ENCODE peak calls at places on chromosome X, in six cellular contexts. One of them, this sample, is unnamed.
A peak's percentile ranks its signal among the peaks of the same experiment; 100 is the strongest.

GRCh38 chrX:34918856-34919255 is 23.7 kb upstream of the FAM47B start:
- DNase-seq in H1: no peak
- DNase-seq in HCT116: no peak
- DNase-seq in K562: no peak
- DNase-seq in HepG2: peak; percentile 9
- DNase-seq in GM12878: no peak
- DNase-seq in this sample: peak; percentile 47

GRCh38 chrX:41384041-41384705 is 50.2 kb downstream of the DDX3X start:
- DNase-seq in HepG2: no peak
- DNase-seq in GM12878: no peak
- DNase-seq in H1: no peak
- DNase-seq in K562: peak; percentile 68
- DNase-seq in HCT116: peak; percentile 51
- DNase-seq in this sample: no peak

GRCh38 chrX:141278306-141278705 is 36.0 kb upstream of the SPANXC start:
- DNase-seq in K562: peak; percentile 4
- DNase-seq in H1: no peak
- DNase-seq in GM12878: no peak
- DNase-seq in HCT116: no peak
- DNase-seq in HepG2: peak; percentile 0
- DNase-seq in this sample: peak; percentile 1

GRCh38 chrX:45801554-45801953 is 600.9 kb upstream of the DIPK2B start:
- DNase-seq in HCT116: no peak
- DNase-seq in HepG2: no peak
- DNase-seq in K562: no peak
- DNase-seq in H1: no peak
- DNase-seq in GM12878: no peak
- DNase-seq in this sample: no peak

GRCh38 chrX:46693149-46693548 is 65.8 kb downstream of the SLC9A7 start:
- DNase-seq in GM12878: peak; percentile 62
- DNase-seq in HCT116: no peak
- DNase-seq in H1: no peak
- DNase-seq in K562: no peak
- DNase-seq in HepG2: no peak
- DNase-seq in this sample: no peak

GRCh38 chrX:136158685-136159084 is 11.4 kb downstream of the FHL1 start:
- DNase-seq in GM12878: no peak
- DNase-seq in HCT116: no peak
- DNase-seq in K562: no peak
- DNase-seq in H1: no peak
- DNase-seq in HepG2: no peak
- DNase-seq in this sample: no peak

GRCh38 chrX:12579311-12579710 is 211.9 kb upstream of the PRPS2 start:
- DNase-seq in K562: no peak
- DNase-seq in GM12878: no peak
- DNase-seq in HepG2: no peak
- DNase-seq in H1: no peak
- DNase-seq in HCT116: no peak
- DNase-seq in this sample: no peak

GRCh38 chrX:110450050-110450449 is 91.4 kb downstream of the RTL9 start:
- DNase-seq in K562: peak; percentile 64
- DNase-seq in HCT116: peak; percentile 29
- DNase-seq in HepG2: peak; percentile 42
- DNase-seq in GM12878: peak; percentile 20
- DNase-seq in H1: peak; percentile 25
- DNase-seq in this sample: peak; percentile 70

GRCh38 chrX:2266445-2267349 is 234.1 kb downstream of the DHRSX start:
- DNase-seq in HepG2: no peak
- DNase-seq in HCT116: no peak
- DNase-seq in H1: no peak
- DNase-seq in K562: no peak
- DNase-seq in GM12878: no peak
- DNase-seq in this sample: no peak

GRCh38 chrX:50643525-50644137 is 170.4 kb downstream of the SHROOM4 start:
- DNase-seq in HCT116: no peak
- DNase-seq in H1: no peak
- DNase-seq in HepG2: no peak
- DNase-seq in GM12878: no peak
- DNase-seq in K562: no peak
- DNase-seq in this sample: no peak

GRCh38 chrX:83934220-83934619 is 73.3 kb downstream of the CYLC1 start:
- DNase-seq in K562: no peak
- DNase-seq in HepG2: no peak
- DNase-seq in GM12878: no peak
- DNase-seq in H1: no peak
- DNase-seq in HCT116: no peak
- DNase-seq in this sample: no peak

GRCh38 chrX:133482345-133483041 is 67.2 kb upstream of the GPC4 start:
- DNase-seq in HepG2: no peak
- DNase-seq in GM12878: no peak
- DNase-seq in H1: no peak
- DNase-seq in HCT116: no peak
- DNase-seq in K562: no peak
- DNase-seq in this sample: no peak

GRCh38 chrX:129227376-129227775 is 295.9 kb downstream of the SMARCA1 start:
- DNase-seq in HepG2: no peak
- DNase-seq in K562: no peak
- DNase-seq in HCT116: no peak
- DNase-seq in H1: no peak
- DNase-seq in GM12878: no peak
- DNase-seq in this sample: no peak

GRCh38 chrX:39852496-39852895 is 245.3 kb downstream of the BCOR start:
- DNase-seq in H1: no peak
- DNase-seq in HCT116: no peak
- DNase-seq in K562: no peak
- DNase-seq in GM12878: no peak
- DNase-seq in HepG2: no peak
- DNase-seq in this sample: no peak

GRCh38 chrX:154123241-154124219 is 20.5 kb upstream of the OPN1LW start:
- DNase-seq in GM12878: no peak
- DNase-seq in HepG2: peak; percentile 24
- DNase-seq in HCT116: no peak
- DNase-seq in K562: peak; percentile 82
- DNase-seq in H1: no peak
- DNase-seq in this sample: no peak
- TF ChIP-seq ZNF274 in GM12878: no peak
- TF ChIP-seq ZNF274 in HepG2: no peak
- TF ChIP-seq ZNF274 in HCT116: no peak
- TF ChIP-seq ZNF274 in K562: no peak
- TF ChIP-seq ZNF274 in H1: no peak
- TF ChIP-seq ZNF274 in this sample: no peak

GRCh38 chrX:155235891-155236290 is 19.6 kb downstream of the VBP1 start:
- DNase-seq in HCT116: no peak
- DNase-seq in HepG2: peak; percentile 9
- DNase-seq in GM12878: no peak
- DNase-seq in H1: no peak
- DNase-seq in K562: no peak
- DNase-seq in this sample: no peak
- H3K36me3 ChIP-seq in HCT116: peaks cover 10% of the 10 kb centered on the region
- H3K36me3 ChIP-seq in HepG2: peaks cover 18% of the 10 kb centered on the region
- H3K36me3 ChIP-seq in GM12878: no peaks in the 10 kb centered on the region
- H3K36me3 ChIP-seq in H1: peaks cover 7% of the 10 kb centered on the region
- H3K36me3 ChIP-seq in K562: peaks cover 85% of the 10 kb centered on the region
- H3K36me3 ChIP-seq in this sample: peaks cover 30% of the 10 kb centered on the region

GRCh38 chrX:54810532-54810931 is 3.0 kb downstream of the MAGED2 start:
- DNase-seq in HepG2: no peak
- DNase-seq in HCT116: no peak
- DNase-seq in H1: no peak
- DNase-seq in K562: no peak
- DNase-seq in GM12878: no peak
- DNase-seq in this sample: no peak
- H3K9ac ChIP-seq in HepG2: peak overlapping the region; percentile 86
- H3K9ac ChIP-seq in HCT116: no peak overlapping the region
- H3K9ac ChIP-seq in H1: no peak overlapping the region
- H3K9ac ChIP-seq in K562: no peak overlapping the region
- H3K9ac ChIP-seq in GM12878: no peak overlapping the region
- H3K9ac ChIP-seq in this sample: no peak overlapping the region

GRCh38 chrX:72280210-72280882 is 3.3 kb upstream of the RPS4X start:
- DNase-seq in K562: peak; percentile 59
- DNase-seq in GM12878: no peak
- DNase-seq in HepG2: no peak
- DNase-seq in HCT116: no peak
- DNase-seq in H1: no peak
- DNase-seq in this sample: no peak
- TF ChIP-seq ZNF274 in K562: no peak
- TF ChIP-seq ZNF274 in GM12878: no peak
- TF ChIP-seq ZNF274 in HepG2: no peak
- TF ChIP-seq ZNF274 in HCT116: no peak
- TF ChIP-seq ZNF274 in H1: no peak
- TF ChIP-seq ZNF274 in this sample: no peak